ENCODE peak calls at places on chromosomes 13 and 19, in four cellular contexts. D is stomach, O is pancreas, J is colonic mucosa. C is an unnamed sample.

GRCh38 chr19:11486661-11487503 is 6.0 kb upstream of the ELAVL3 start:
- DNase-seq in D (no peak), O (no peak), J (no peak), C (no peak)

GRCh38 chr13:105118577-105118976 is 1416.9 kb downstream of the EFNB2 start:
- DNase-seq in D (no peak), O (no peak), J (no peak), C (no peak)

GRCh38 chr19:3346677-3347353 is 19.6 kb upstream of the NFIC start:
- DNase-seq in D (peak; percentile 83), O (peak; percentile 97), J (peak; percentile 55), C (peak; percentile 81)

GRCh38 chr19:58181902-58182576 is 822 bp upstream of the ZNF274 start:
- DNase-seq in D (peak; percentile 27), O (no peak), J (peak; percentile 43), C (no peak)

GRCh38 chr19:34237283-34237682 is 17.1 kb upstream of the GARRE1 start:
- DNase-seq in D (no peak), O (no peak), J (no peak), C (no peak)

GRCh38 chr13:25171517-25172302 is at the start of gene AMER2:
- DNase-seq in D (no peak), O (peak; percentile 26), J (no peak), C (no peak)

GRCh38 chr19:37484406-37485115 is 15.4 kb downstream of the ZNF570 start:
- DNase-seq in D (no peak), O (no peak), J (no peak), C (no peak)

GRCh38 chr13:66461021-66461420 is 769.1 kb downstream of the PCDH9 start:
- DNase-seq in D (no peak), O (no peak), J (no peak), C (no peak)

GRCh38 chr13:98143157-98143553 is 261 bp downstream of the FARP1 start:
- DNase-seq in D (no peak), O (no peak), J (no peak), C (no peak)

GRCh38 chr13:20901668-20902437 is 693 bp downstream of the XPO4 start:
- DNase-seq in D (no peak), O (peak; percentile 36), J (peak; percentile 73), C (no peak)

GRCh38 chr13:81326913-81327312 is 986.0 kb upstream of the SPRY2 start:
- DNase-seq in D (no peak), O (no peak), J (no peak), C (no peak)

GRCh38 chr19:51493776-51494175 is 7.8 kb downstream of the SIGLEC12 start:
- DNase-seq in D (no peak), O (no peak), J (no peak), C (no peak)

GRCh38 chr19:10577951-10578350 is 9.2 kb downstream of the AP1M2 start:
- DNase-seq in D (no peak), O (no peak), J (no peak), C (no peak)

GRCh38 chr19:2771786-2772674 is 11.0 kb downstream of the SGTA start:
- DNase-seq in D (no peak), O (no peak), J (no peak), C (no peak)

GRCh38 chr19:45470147-45471081 is 2.6 kb downstream of the FOSB start:
- DNase-seq in D (no peak), O (peak; percentile 46), J (peak; percentile 43), C (no peak)

GRCh38 chr13:23175920-23176319 is 4.9 kb upstream of the SGCG start:
- DNase-seq in D (no peak), O (no peak), J (no peak), C (no peak)

GRCh38 chr13:21069561-21070004 is 8.2 kb upstream of the LATS2 start:
- DNase-seq in D (no peak), O (no peak), J (no peak), C (no peak)

GRCh38 chr13:74168263-74168675 is 34.1 kb upstream of the KLF12 start:
- DNase-seq in D (peak; percentile 27), O (no peak), J (no peak), C (no peak)

GRCh38 chr13:59178344-59178743 is 985.4 kb downstream of the DIAPH3 start:
- DNase-seq in D (no peak), O (no peak), J (no peak), C (no peak)

GRCh38 chr13:109804654-109805053 is 18.3 kb upstream of the IRS2 start:
- DNase-seq in D (no peak), O (no peak), J (no peak), C (no peak)

GRCh38 chr19:42143341-42144234 is 11.3 kb upstream of the POU2F2 start:
- DNase-seq in D (no peak), O (no peak), J (no peak), C (no peak)

GRCh38 chr13:102550507-102550906 is 46.3 kb upstream of the TPP2 start:
- DNase-seq in D (no peak), O (no peak), J (no peak), C (no peak)

GRCh38 chr19:3403489-3404323 is 37.3 kb downstream of the NFIC start:
- DNase-seq in D (peak; percentile 91), O (peak; percentile 98), J (peak; percentile 65), C (peak; percentile 97)

GRCh38 chr13:90201676-90202425 is 1145.6 kb upstream of the MIR17HG start:
- DNase-seq in D (no peak), O (no peak), J (no peak), C (no peak)

GRCh38 chr19:55519461-55520311 is 17.2 kb downstream of the SBK2 start:
- DNase-seq in D (no peak), O (no peak), J (no peak), C (no peak)

GRCh38 chr13:79481685-79482052 is 714 bp downstream of the NDFIP2 start:
- DNase-seq in D (peak; percentile 28), O (peak; percentile 34), J (peak; percentile 55), C (no peak)

GRCh38 chr13:42649761-42650289 is 75.9 kb downstream of the TNFSF11 start:
- DNase-seq in D (no peak), O (no peak), J (no peak), C (no peak)

GRCh38 chr13:76991796-76992547 is at the start of gene CLN5:
- DNase-seq in D (peak; percentile 96), O (peak; percentile 94), J (peak; percentile 93), C (peak; percentile 95)

GRCh38 chr19:53971608-53972007 is 8.9 kb downstream of the CACNG8 start:
- DNase-seq in D (no peak), O (no peak), J (no peak), C (no peak)

GRCh38 chr13:46166221-46166584 is 15.8 kb downstream of the LCP1 start:
- DNase-seq in D (no peak), O (no peak), J (no peak), C (no peak)
- H3K27ac ChIP-seq in D (no peak overlapping the region), O (no peak overlapping the region), J (no peak overlapping the region), C (no peak overlapping the region)

DNA sequence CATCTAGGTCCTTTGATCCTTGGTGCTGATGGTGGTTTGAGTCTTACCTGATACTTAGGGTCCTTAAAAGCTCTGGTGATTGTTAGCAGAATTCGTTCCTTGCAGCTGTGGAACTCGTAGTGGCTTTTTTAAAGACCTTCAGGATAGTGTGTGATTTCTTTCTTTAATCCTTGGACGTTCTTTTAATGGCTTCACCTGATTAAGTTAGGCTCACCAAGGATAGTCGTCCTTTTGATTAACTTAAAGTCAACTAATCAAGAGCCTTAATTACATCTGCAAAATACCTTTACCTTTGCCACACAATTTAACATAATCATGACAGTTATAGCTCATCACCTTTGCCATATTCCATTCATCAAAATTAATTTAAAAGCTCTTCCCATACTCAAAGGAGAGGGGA is 1807.7 kb downstream of the OLFM4 start:
- DNase-seq in D (no peak), O (no peak), J (no peak), C (no peak)
- TF ChIP-seq CTCF in D (no peak), O (no peak), J (no peak), C (no peak)

DNA sequence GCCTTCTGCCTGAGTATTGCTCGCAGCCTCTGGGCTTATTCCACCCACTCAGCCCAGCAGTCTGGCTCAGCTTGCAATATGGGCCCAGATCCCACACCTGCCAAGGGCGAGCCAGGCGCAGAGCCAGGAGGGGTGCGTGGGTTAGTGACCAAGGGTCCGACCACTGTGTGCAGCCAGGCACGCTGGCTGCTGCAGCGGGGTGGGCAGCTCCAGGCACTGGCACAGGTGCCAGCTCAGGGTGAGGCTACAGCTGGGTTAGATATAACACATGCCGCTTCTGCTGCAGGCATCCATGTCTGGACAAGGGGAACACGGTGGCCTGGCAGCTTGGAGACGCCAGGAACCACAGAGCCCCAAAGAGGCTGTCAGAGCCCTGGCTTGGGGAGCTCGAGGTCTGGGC is 12.6 kb upstream of the URAD start:
- DNase-seq in D (no peak), O (no peak), J (no peak), C (no peak)
- H3K36me3 ChIP-seq in D (no peaks in the 10 kb centered on the region), O (no peaks in the 10 kb centered on the region), J (no peaks in the 10 kb centered on the region), C (no peaks in the 10 kb centered on the region)

DNA sequence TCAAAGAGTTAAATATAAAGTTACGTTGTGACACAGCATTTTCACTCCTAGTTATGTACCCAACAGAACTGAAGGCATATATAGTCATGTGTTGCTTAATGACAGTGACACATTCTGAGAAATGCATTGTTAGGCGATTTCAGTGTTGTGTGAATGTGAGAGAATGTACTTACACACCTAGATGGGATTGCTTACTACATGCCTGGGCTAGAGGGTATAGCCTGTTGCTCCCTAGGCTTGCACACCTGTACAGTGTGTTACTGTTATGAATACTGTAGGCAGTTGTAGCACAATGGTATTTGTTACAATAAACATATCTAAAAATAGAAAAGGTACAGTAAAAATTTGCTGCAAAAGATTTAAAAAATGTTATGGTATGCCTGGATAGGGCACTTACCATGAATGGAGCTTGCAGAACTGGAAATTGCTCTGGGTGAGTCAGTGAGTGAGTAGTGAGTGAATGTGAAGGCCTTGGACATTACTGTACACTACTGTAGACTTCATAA is 89.2 kb downstream of the DHRS12 start:
- DNase-seq in D (no peak), O (no peak), J (no peak), C (no peak)
- H3K27ac ChIP-seq in D (no peak overlapping the region), O (no peak overlapping the region), J (no peak overlapping the region), C (no peak overlapping the region)

GRCh38 chr13:99606322-99607089 is 105.2 kb downstream of the TM9SF2 start:
- DNase-seq in D (peak; percentile 92), O (peak; percentile 85), J (peak; percentile 96), C (peak; percentile 85)

GRCh38 chr13:99605417-99606321 is 104.4 kb downstream of the TM9SF2 start:
- DNase-seq in D (peak; percentile 50), O (peak; percentile 70), J (peak; percentile 77), C (no peak)

GRCh38 chr13:99608345-99608744 is 107.1 kb downstream of the TM9SF2 start:
- DNase-seq in D (no peak), O (no peak), J (no peak), C (no peak)

GRCh38 chr13:99614465-99614885 is 113.2 kb downstream of the TM9SF2 start:
- DNase-seq in D (peak; percentile 39), O (peak; percentile 59), J (no peak), C (no peak)

GRCh38 chr13:99610702-99611289 is 109.5 kb downstream of the TM9SF2 start:
- DNase-seq in D (no peak), O (no peak), J (no peak), C (no peak)
- TF ChIP-seq CTCF in D (no peak), O (no peak), J (no peak), C (no peak)

C was measured in right atrium auricular region.